ENCODE peak calls at places on chromosomes 7 and 10, in five cellular contexts. A is NT2/D1, E is HepG2, J is H1, W is GM12878. K is an unnamed sample.

GRCh38 chr7:151110941-151111645 is 24.8 kb downstream of the AGAP3 start:
- DNase-seq in J (peak), A (no peak), W (no peak), E (peak), K (peak)

GRCh38 chr10:58704226-58705200 is 191.8 kb downstream of the BICC1 start:
- DNase-seq in E (no peak), W (no peak), J (no peak), A (no peak), K (no peak)

GRCh38 chr7:117132385-117133120 is 179.3 kb downstream of the ST7 start:
- DNase-seq in A (no peak), E (no peak), J (no peak), W (no peak), K (no peak)

GRCh38 chr7:137146552-137146961 is 197.0 kb downstream of the PTN start:
- DNase-seq in J (no peak), E (no peak), W (no peak), A (no peak), K (no peak)

GRCh38 chr10:94129393-94130130 is 135.8 kb downstream of the PLCE1 start:
- DNase-seq in W (no peak), E (no peak), J (no peak), A (no peak), K (no peak)

GRCh38 chr7:75649462-75649861 is 89.3 kb downstream of the HIP1 start:
- DNase-seq in A (no peak), J (peak), E (no peak), W (no peak), K (no peak)

GRCh38 chr10:132055616-132056015 is 10.1 kb upstream of the JAKMIP3 start:
- DNase-seq in A (no peak), J (no peak), E (no peak), W (no peak), K (no peak)

GRCh38 chr10:86522385-86522855 is 828 bp upstream of the WAPL start:
- DNase-seq in A (no peak), J (no peak), W (no peak), E (no peak), K (no peak)

GRCh38 chr7:27532256-27532783 is 130.4 kb downstream of the HIBADH start:
- DNase-seq in E (no peak), A (no peak), J (no peak), W (no peak), K (no peak)

GRCh38 chr7:97851725-97852124 is 20.5 kb downstream of the ASNS start:
- DNase-seq in A (no peak), E (no peak), J (no peak), W (no peak), K (no peak)

GRCh38 chr7:158651968-158652555 is 52.5 kb downstream of the NCAPG2 start:
- DNase-seq in J (no peak), A (no peak), W (no peak), E (no peak), K (no peak)

GRCh38 chr7:1040790-1041189 is 3.6 kb upstream of the GPR146 start:
- DNase-seq in W (no peak), A (no peak), J (no peak), E (peak), K (peak)

GRCh38 chr7:108454674-108455523 is 1.3 kb downstream of the NRCAM start:
- DNase-seq in E (no peak), J (peak), A (peak), W (no peak), K (peak)

GRCh38 chr10:47214520-47214919 is 85.5 kb upstream of the GDF10 start:
- DNase-seq in J (no peak), W (no peak), E (no peak), A (no peak), K (no peak)

GRCh38 chr7:17176633-17177032 is 121.8 kb upstream of the AHR start:
- DNase-seq in E (no peak), J (no peak), A (no peak), W (no peak), K (no peak)

GRCh38 chr10:90862908-90863514 is 5.2 kb upstream of the HTR7 start:
- DNase-seq in A (no peak), E (peak), J (no peak), W (no peak), K (peak)

GRCh38 chr7:139930286-139930965 is 101.4 kb downstream of the TBXAS1 start:
- DNase-seq in W (no peak), J (no peak), A (no peak), E (no peak), K (no peak)

GRCh38 chr7:69502358-69502757 is 95.9 kb upstream of the AUTS2 start:
- DNase-seq in A (no peak), J (no peak), E (no peak), W (no peak), K (no peak)

GRCh38 chr7:422886-423225 is 96.8 kb downstream of the PDGFA start:
- DNase-seq in J (no peak), E (no peak), W (no peak), A (no peak), K (no peak)

GRCh38 chr10:81548160-81548559 is 326.8 kb upstream of the NRG3 start:
- DNase-seq in A (no peak), W (no peak), E (no peak), J (no peak), K (no peak)

GRCh38 chr10:47143072-47143471 is 156.9 kb upstream of the GDF10 start:
- DNase-seq in W (no peak), E (no peak), J (no peak), A (no peak), K (no peak)

GRCh38 chr10:44968101-44968886 is 8.7 kb downstream of the RASSF4 start:
- DNase-seq in W (no peak), A (no peak), E (no peak), J (no peak), K (no peak)

GRCh38 chr7:44740040-44740439 is 8.6 kb upstream of the ZMIZ2 start:
- DNase-seq in J (no peak), A (no peak), W (no peak), E (no peak), K (peak)

GRCh38 chr7:153423190-153423549 is 629.0 kb upstream of the DPP6 start:
- DNase-seq in W (no peak), J (no peak), A (no peak), E (no peak), K (no peak)

GRCh38 chr7:45598697-45599520 is 24.7 kb downstream of the ADCY1 start:
- DNase-seq in W (no peak), A (no peak), J (peak), E (no peak), K (no peak)

GRCh38 chr10:124155781-124156401 is 62.5 kb upstream of the CHST15 start:
- DNase-seq in W (no peak), J (no peak), E (no peak), A (no peak), K (no peak)

GRCh38 chr7:130996841-130997231 is 262.8 kb upstream of the KLF14 start:
- DNase-seq in W (no peak), J (no peak), A (no peak), E (peak), K (no peak)

GRCh38 chr7:282621-283020 is 7.3 kb upstream of the FOXL3 start:
- DNase-seq in A (no peak), W (no peak), J (no peak), E (no peak), K (no peak)

GRCh38 chr7:83005410-83005809 is 157.3 kb downstream of the PCLO start:
- DNase-seq in W (no peak), A (peak), E (no peak), J (no peak), K (no peak)

GRCh38 chr10:25175527-25176420 is 973 bp downstream of the GPR158 start:
- DNase-seq in W (no peak), E (no peak), A (no peak), J (peak), K (no peak)

GRCh38 chr10:15252396-15252795 is 83.9 kb upstream of the NMT2 start:
- DNase-seq in W (no peak), A (no peak), J (no peak), E (no peak), K (no peak)

DNA sequence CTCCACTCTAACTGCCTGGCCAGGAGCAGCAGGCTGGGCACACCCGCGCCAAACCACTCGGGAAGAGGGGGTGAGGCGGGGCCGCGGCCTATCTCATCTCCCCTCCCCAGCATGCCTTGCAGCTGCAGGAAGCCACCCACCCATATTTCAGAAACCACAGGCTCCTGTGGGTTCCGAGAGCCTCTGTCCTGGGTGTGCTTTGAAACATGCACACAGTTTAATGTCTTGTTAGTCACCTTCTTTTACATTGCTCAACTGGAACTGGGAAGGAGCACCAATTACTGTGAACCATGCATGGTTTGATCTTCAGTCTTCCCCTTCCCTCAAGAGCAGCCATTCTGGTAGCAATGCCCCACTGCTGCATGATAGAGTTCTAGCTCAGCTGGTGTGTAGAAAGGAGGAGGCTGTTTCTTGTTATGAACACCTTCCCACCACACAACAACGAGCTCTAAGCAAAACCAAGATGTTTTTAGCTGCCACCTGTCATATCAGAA is 37.6 kb upstream of the IKZF1 start:
- DNase-seq in J (no peak), W (peak), A (no peak), E (no peak), K (no peak)
- TF ChIP-seq SUZ12 in J (no peak), W (no peak), A (no peak), E (no peak), K (no peak)

GRCh38 chr10:75234683-75235374 is 928 bp downstream of the COMTD1 start:
- DNase-seq in W (no peak), A (no peak), E (no peak), J (peak), K (no peak)

GRCh38 chr10:75235375-75236177 is at the start of gene COMTD1:
- DNase-seq in W (peak), A (peak), J (peak), E (peak), K (peak)

GRCh38 chr10:75236178-75236825 is 545 bp upstream of the COMTD1 start:
- DNase-seq in E (no peak), W (no peak), A (no peak), J (no peak), K (no peak)

GRCh38 chr10:75233444-75234016 is 2.2 kb downstream of the COMTD1 start:
- DNase-seq in J (no peak), E (no peak), W (no peak), A (no peak), K (no peak)

GRCh38 chr10:75234017-75234682 is 1.6 kb downstream of the COMTD1 start:
- DNase-seq in A (peak), W (peak), J (peak), E (peak), K (peak)
- TF ChIP-seq SUZ12 in A (no peak), W (no peak), J (no peak), E (no peak), K (no peak)

DNA sequence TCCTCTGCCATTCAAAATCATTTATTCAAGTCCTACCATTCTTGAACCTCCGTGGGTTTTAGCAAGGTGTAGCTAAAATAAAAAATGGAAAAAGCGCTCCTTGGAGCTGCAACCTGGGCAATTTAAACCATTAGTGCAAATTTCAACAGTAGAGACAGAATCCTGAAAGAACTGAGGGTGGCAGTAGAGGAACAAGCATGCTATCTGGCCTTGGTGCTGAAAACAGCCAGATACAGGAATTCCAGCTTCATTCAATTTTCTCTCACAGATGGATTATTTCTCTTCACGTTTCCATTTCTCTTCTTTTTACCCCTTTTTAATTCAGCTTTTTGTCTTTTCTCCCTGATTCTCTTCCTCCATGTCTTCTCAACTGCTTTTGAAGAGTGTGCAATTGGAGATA is 77.7 kb downstream of the OTUD1 start:
- DNase-seq in E (peak), W (no peak), J (no peak), A (peak), K (peak)
- TF ChIP-seq SUZ12 in E (no peak), W (no peak), J (no peak), A (no peak), K (no peak)

GRCh38 chr7:39153647-39154046 is 175.9 kb downstream of the POU6F2 start:
- DNase-seq in W (no peak), J (no peak), A (no peak), E (no peak), K (no peak)
- TF ChIP-seq SUZ12 in W (no peak), J (no peak), A (no peak), E (no peak), K (no peak)

GRCh38 chr10:122504551-122504950 is 43.2 kb downstream of the HTRA1 start:
- DNase-seq in E (no peak), J (no peak), W (no peak), A (no peak), K (peak)
- TF ChIP-seq SUZ12 in E (no peak), J (no peak), W (no peak), A (no peak), K (no peak)

K was measured in HEK293T.